ENCODE peak calls at places on chromosomes 6 and 20, in ten cellular contexts. F is prostate gland; G is CD8-positive, alpha-beta memory T cell; A is body of pancreas; N is heart right ventricle; H is HAP-1; P is heart left ventricle; B is HL-60; L is cardiac fibroblast; V is AG10803. Z is an unnamed sample.

GRCh38 chr6:42147138-42147562 is 4.7 kb upstream of the C6orf132 start:
- DNase-seq in V (no peak), P (no peak), B (no peak), A (peak), F (peak), H (no peak), N (no peak), L (no peak), G (no peak), Z (no peak)

GRCh38 chr20:32570401-32571190 is 14.5 kb downstream of the NOL4L start:
- DNase-seq in H (no peak), N (no peak), G (no peak), L (no peak), A (peak), P (peak), B (no peak), V (no peak), F (no peak), Z (no peak)

GRCh38 chr6:47631248-47632196 is 66.9 kb upstream of the ADGRF4 start:
- DNase-seq in G (no peak), H (peak), F (no peak), L (peak), A (no peak), P (no peak), V (peak), N (no peak), B (peak), Z (peak)

GRCh38 chr6:34182751-34183531 is 37.1 kb upstream of the GRM4 start:
- DNase-seq in L (no peak), H (no peak), V (peak), P (no peak), A (peak), B (peak), N (no peak), G (peak), F (no peak), Z (peak)

GRCh38 chr20:57441510-57442154 is 50.4 kb downstream of the RBM38 start:
- DNase-seq in G (no peak), P (no peak), A (no peak), H (no peak), F (no peak), V (no peak), B (no peak), N (no peak), L (no peak), Z (no peak)

GRCh38 chr6:55925292-55925691 is 49.9 kb upstream of the BMP5 start:
- DNase-seq in N (no peak), F (no peak), G (no peak), B (no peak), A (no peak), V (peak), H (no peak), P (no peak), L (peak), Z (no peak)

GRCh38 chr6:47075741-47076421 is 33.7 kb upstream of the ADGRF1 start:
- DNase-seq in L (no peak), G (no peak), P (no peak), N (no peak), B (no peak), A (no peak), H (no peak), F (peak), V (no peak), Z (no peak)

GRCh38 chr6:99589290-99589672 is 17.4 kb upstream of the PRDM13 start:
- DNase-seq in F (no peak), A (no peak), L (no peak), H (peak), B (no peak), V (no peak), G (no peak), N (no peak), P (no peak), Z (no peak)

GRCh38 chr6:89148016-89148750 is 2.3 kb downstream of the PM20D2 start:
- DNase-seq in B (no peak), H (peak), A (no peak), F (no peak), V (no peak), G (no peak), P (no peak), L (peak), N (no peak), Z (no peak)

GRCh38 chr20:53786445-53787267 is 193.0 kb upstream of the ZNF217 start:
- DNase-seq in A (peak), H (peak), N (no peak), G (no peak), F (peak), B (no peak), V (no peak), P (no peak), L (no peak), Z (no peak)

GRCh38 chr20:21622097-21622496 is 83.4 kb upstream of the PAX1 start:
- DNase-seq in G (no peak), B (no peak), A (no peak), V (no peak), P (no peak), L (no peak), F (peak), H (no peak), N (no peak), Z (no peak)

GRCh38 chr6:53639520-53639919 is 26.0 kb downstream of the KLHL31 start:
- DNase-seq in L (no peak), F (no peak), G (no peak), V (no peak), P (no peak), B (no peak), H (no peak), N (no peak), A (no peak), Z (no peak)

GRCh38 chr6:40962241-40962640 is 76.8 kb downstream of the UNC5CL start:
- DNase-seq in A (no peak), L (peak), P (no peak), G (no peak), B (no peak), N (no peak), F (no peak), H (no peak), V (peak), Z (peak)

GRCh38 chr6:112109267-112109666 is 21.9 kb downstream of the FAM229B start:
- DNase-seq in N (no peak), P (peak), V (no peak), L (no peak), A (no peak), H (no peak), G (no peak), F (no peak), B (no peak), Z (no peak)

GRCh38 chr6:39184906-39185580 is 44.2 kb downstream of the KCNK5 start:
- DNase-seq in A (peak), G (no peak), H (no peak), P (no peak), V (no peak), B (no peak), F (no peak), L (no peak), N (no peak), Z (no peak)

GRCh38 chr6:16925461-16925860 is 164.2 kb upstream of the ATXN1 start:
- DNase-seq in A (no peak), G (no peak), F (no peak), L (no peak), B (no peak), V (peak), N (no peak), H (no peak), P (no peak), Z (no peak)

GRCh38 chr6:54282186-54282585 is 26.1 kb upstream of the TINAG start:
- DNase-seq in L (peak), V (peak), F (no peak), G (no peak), H (no peak), N (no peak), A (no peak), B (no peak), P (no peak), Z (peak)

GRCh38 chr6:120473804-120474203 is 860.5 kb downstream of the TBC1D32 start:
- DNase-seq in F (no peak), L (no peak), H (no peak), G (no peak), B (no peak), N (no peak), V (no peak), A (no peak), P (no peak), Z (no peak)

GRCh38 chr6:33075208-33075567 is 602 bp upstream of the HLA-DPB1 start:
- DNase-seq in B (no peak), A (no peak), F (no peak), V (no peak), N (no peak), P (no peak), L (no peak), G (no peak), H (no peak), Z (no peak)

GRCh38 chr20:55605594-55605993 is 399.7 kb downstream of the CBLN4 start:
- DNase-seq in G (no peak), N (no peak), V (no peak), L (no peak), A (no peak), H (no peak), B (no peak), P (no peak), F (no peak), Z (no peak)

GRCh38 chr6:79168695-79168980 is 65.8 kb downstream of the HMGN3 start:
- DNase-seq in G (no peak), N (no peak), L (no peak), H (no peak), V (no peak), P (no peak), B (no peak), F (no peak), A (no peak), Z (no peak)

GRCh38 chr6:119541132-119541905 is 191.8 kb upstream of the MAN1A1 start:
- DNase-seq in A (no peak), G (no peak), L (peak), P (no peak), N (no peak), B (no peak), F (no peak), V (peak), H (no peak), Z (no peak)

GRCh38 chr6:28542440-28543293 is 17.0 kb downstream of the GPX5 start:
- DNase-seq in N (no peak), V (peak), P (no peak), B (peak), G (no peak), A (peak), F (peak), L (peak), H (peak), Z (peak)

GRCh38 chr6:166540631-166541331 is 45.7 kb downstream of the RAMACL start:
- DNase-seq in A (peak), L (peak), F (no peak), N (no peak), P (no peak), G (peak), V (no peak), B (no peak), H (no peak), Z (no peak)

GRCh38 chr6:132763269-132763668 is 5.6 kb upstream of the VNN2 start:
- DNase-seq in L (no peak), A (no peak), B (no peak), N (no peak), H (no peak), P (no peak), G (peak), F (no peak), V (no peak), Z (peak)

GRCh38 chr6:16576391-16577368 is 184.6 kb downstream of the ATXN1 start:
- DNase-seq in P (no peak), A (no peak), B (no peak), N (no peak), F (no peak), V (no peak), L (no peak), G (no peak), H (no peak), Z (no peak)

GRCh38 chr6:131116755-131117360 is 18.4 kb upstream of the AKAP7 start:
- DNase-seq in N (no peak), B (peak), F (no peak), A (peak), L (peak), P (no peak), G (no peak), V (peak), H (peak), Z (peak)

GRCh38 chr6:1878330-1878729 is 268.6 kb downstream of the FOXC1 start:
- DNase-seq in V (no peak), N (no peak), L (no peak), H (no peak), G (no peak), A (no peak), F (no peak), B (no peak), P (no peak), Z (no peak)

GRCh38 chr6:3014675-3015066 is 15.0 kb downstream of the NQO2 start:
- DNase-seq in V (no peak), A (no peak), P (no peak), H (no peak), B (no peak), N (no peak), F (no peak), L (no peak), G (no peak), Z (no peak)

GRCh38 chr6:167150815-167151557 is 6.8 kb downstream of the GPR31 start:
- DNase-seq in V (no peak), L (no peak), H (no peak), B (no peak), N (no peak), G (no peak), P (no peak), A (no peak), F (no peak), Z (no peak)

GRCh38 chr20:31671324-31671723 is 33.6 kb downstream of the COX4I2 start:
- DNase-seq in L (no peak), N (no peak), B (no peak), F (no peak), V (no peak), H (no peak), A (no peak), P (no peak), G (no peak), Z (no peak)

GRCh38 chr20:3223937-3224680 is 14.8 kb downstream of the ITPA start:
- DNase-seq in H (no peak), A (no peak), G (no peak), L (no peak), N (no peak), B (no peak), P (no peak), V (no peak), F (no peak), Z (no peak)

GRCh38 chr20:3224681-3225421 is 14.1 kb downstream of the SLC4A11 start:
- DNase-seq in H (no peak), V (no peak), B (no peak), A (no peak), N (no peak), L (no peak), G (no peak), F (no peak), P (no peak), Z (no peak)

GRCh38 chr20:3226093-3226492 is 12.9 kb downstream of the SLC4A11 start:
- DNase-seq in N (no peak), H (no peak), A (no peak), G (no peak), P (no peak), V (no peak), L (no peak), F (no peak), B (no peak), Z (no peak)

GRCh38 chr20:3221398-3222226 is 12.3 kb downstream of the ITPA start:
- DNase-seq in N (no peak), G (no peak), P (no peak), A (no peak), L (no peak), H (no peak), F (no peak), V (no peak), B (no peak), Z (no peak)

DNA sequence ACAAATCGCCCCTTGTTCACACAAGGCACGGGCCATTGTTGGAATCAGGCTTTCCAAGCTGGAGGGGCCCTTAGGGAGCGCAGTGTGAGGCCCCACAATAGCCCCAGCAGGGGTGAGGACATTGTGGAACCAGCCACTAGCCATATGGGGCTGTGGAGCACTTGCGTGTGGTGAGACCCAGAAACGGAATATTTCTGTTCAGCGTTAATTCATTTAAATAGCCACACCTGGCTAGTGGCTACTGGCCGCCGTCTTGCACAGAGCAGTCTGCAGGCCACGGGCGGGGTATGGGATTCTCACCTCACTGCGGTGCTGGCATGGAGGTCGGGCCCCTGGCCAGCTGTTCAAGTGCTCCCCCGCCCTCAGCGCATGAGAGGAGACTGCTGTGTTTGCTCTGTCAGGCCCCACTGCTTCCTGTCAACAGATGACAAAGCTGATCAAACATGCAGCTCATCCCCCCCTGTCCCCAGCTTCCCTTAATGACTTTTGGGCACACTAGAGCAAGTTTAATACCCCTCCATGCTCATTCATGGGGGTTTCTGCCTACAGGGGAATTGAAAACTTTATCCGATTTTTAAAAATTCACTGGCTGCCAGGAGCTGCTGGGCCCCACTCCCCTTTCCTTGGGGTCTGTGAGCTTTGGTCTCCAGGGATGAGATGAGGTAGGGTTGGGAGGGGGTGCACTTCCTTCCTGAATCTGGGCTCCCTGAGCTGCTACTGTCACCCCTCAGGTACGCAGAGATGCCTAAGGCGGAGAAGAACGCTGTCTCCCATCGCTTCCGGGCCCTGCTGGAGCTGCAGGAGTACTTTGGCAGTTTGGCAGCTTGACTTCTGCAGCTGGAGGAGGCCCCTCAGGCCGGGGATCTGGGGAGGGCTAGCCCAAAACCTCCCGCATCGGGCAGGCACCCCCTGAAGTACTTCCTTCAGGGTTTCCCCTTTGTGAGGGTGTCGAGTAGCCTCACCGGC is 13.6 kb downstream of the ITPA start:
- DNase-seq in G (no peak), V (no peak), F (peak), N (peak), A (peak), H (no peak), L (no peak), B (no peak), P (peak), Z (no peak)
- H3K4me3 ChIP-seq in G (no peak), V (no peak), F (no peak), N (no peak), A (no peak), H (no peak), L (no peak), B (no peak), P (no peak), Z (no peak)

GRCh38 chr6:106101466-106101865 is 15.3 kb downstream of the PRDM1 start:
- DNase-seq in A (no peak), V (no peak), H (no peak), N (no peak), B (no peak), F (no peak), G (no peak), P (no peak), L (no peak), Z (no peak)

GRCh38 chr6:106098383-106099234 is 12.5 kb downstream of the PRDM1 start:
- DNase-seq in H (peak), L (peak), G (peak), A (peak), F (no peak), B (no peak), N (no peak), V (peak), P (no peak), Z (no peak)

GRCh38 chr6:106100755-106101154 is 14.6 kb downstream of the PRDM1 start:
- DNase-seq in H (no peak), V (no peak), N (no peak), G (no peak), L (no peak), B (no peak), P (no peak), A (no peak), F (no peak), Z (no peak)

GRCh38 chr6:106097368-106098231 is 11.5 kb downstream of the PRDM1 start:
- DNase-seq in L (peak), V (peak), F (peak), G (peak), N (no peak), A (peak), P (no peak), B (peak), H (peak), Z (peak)

DNA sequence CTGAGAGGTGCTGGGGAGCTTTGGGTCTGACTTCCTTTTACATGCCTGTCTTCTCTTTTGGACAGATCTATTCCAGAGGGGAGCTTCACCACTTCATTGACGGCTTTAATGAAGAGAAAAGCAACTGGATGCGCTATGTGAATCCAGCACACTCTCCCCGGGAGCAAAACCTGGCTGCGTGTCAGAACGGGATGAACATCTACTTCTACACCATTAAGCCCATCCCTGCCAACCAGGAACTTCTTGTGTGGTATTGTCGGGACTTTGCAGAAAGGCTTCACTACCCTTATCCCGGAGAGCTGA is 13.1 kb downstream of the PRDM1 start:
- DNase-seq in G (no peak), A (no peak), N (no peak), V (no peak), F (no peak), P (no peak), L (no peak), H (no peak), B (no peak), Z (no peak)
- H3K4me3 ChIP-seq in G (peak), A (no peak), N (peak), V (peak), F (no peak), P (no peak), L (no peak), H (no peak), B (no peak), Z (no peak)

GRCh38 chr20:41030536-41031242 is 2.1 kb downstream of the TOP1 start:
- DNase-seq in L (peak), B (no peak), V (peak), N (no peak), G (no peak), P (no peak), F (peak), A (no peak), H (no peak), Z (no peak)
- H3K4me3 ChIP-seq in L (peak), B (peak), V (peak), N (peak), G (peak), P (peak), F (peak), A (no peak), H (peak), Z (no peak)

DNA sequence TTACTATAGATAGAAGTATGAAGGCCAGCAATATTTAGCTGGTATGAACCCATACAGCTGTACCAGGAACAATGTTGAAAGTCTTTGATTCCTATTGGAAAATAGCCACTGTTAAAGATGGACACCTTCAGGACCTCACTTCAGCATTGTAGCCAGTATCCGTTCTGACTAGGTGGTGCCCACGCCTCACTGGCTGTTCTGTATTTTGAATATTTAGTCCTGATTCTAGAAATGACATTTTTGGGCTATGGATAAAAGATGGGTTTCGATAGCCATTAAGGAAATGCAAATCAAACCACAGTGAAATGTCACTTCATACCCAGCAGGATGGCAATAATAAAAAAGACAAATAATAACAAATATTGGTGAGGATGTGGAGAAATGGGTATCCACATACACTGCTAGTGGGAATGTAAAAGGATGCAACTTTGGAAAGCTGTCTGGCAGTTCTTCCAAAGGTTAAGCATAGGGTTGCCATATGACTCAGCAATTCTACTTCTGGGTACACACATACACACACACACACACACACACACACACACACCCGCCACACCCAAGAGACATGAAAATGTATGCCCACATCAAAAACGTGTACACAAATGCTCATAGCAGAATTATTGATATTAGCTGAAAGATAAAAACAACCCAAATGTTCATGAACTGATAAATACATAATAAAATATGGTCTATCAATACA is 56.8 kb downstream of the UTRN start:
- DNase-seq in P (no peak), H (no peak), F (no peak), B (no peak), A (no peak), V (no peak), G (no peak), N (no peak), L (no peak), Z (no peak)
- H3K4me3 ChIP-seq in P (no peak), H (no peak), F (no peak), B (no peak), A (no peak), V (no peak), G (no peak), N (no peak), L (no peak), Z (no peak)